ENCODE peak calls at places on chromosomes 4 and X, in four cellular contexts. One of them, this sample, is unnamed.

GRCh38 chr4:8182858-8183725 is 16.0 kb upstream of the SH3TC1 start:
- DNase-seq in fibroblast of lung: peak
- DNase-seq in neuronal stem cell: no peak
- DNase-seq in brain microvascular endothelial cell: peak
- DNase-seq in this sample: peak

GRCh38 chr4:147975902-147976301 is 244.0 kb downstream of the ARHGAP10 start:
- DNase-seq in neuronal stem cell: no peak
- DNase-seq in brain microvascular endothelial cell: peak
- DNase-seq in fibroblast of lung: no peak
- DNase-seq in this sample: no peak

GRCh38 chr4:125710766-125711165 is 396.0 kb downstream of the FAT4 start:
- DNase-seq in brain microvascular endothelial cell: no peak
- DNase-seq in neuronal stem cell: no peak
- DNase-seq in fibroblast of lung: no peak
- DNase-seq in this sample: no peak

GRCh38 chr4:4521069-4521468 is 20.8 kb downstream of the STX18 start:
- DNase-seq in neuronal stem cell: peak
- DNase-seq in brain microvascular endothelial cell: no peak
- DNase-seq in fibroblast of lung: no peak
- DNase-seq in this sample: no peak

GRCh38 chr4:103150677-103151076 is 47.5 kb downstream of the CENPE start:
- DNase-seq in neuronal stem cell: no peak
- DNase-seq in brain microvascular endothelial cell: peak
- DNase-seq in fibroblast of lung: no peak
- DNase-seq in this sample: peak

GRCh38 chr4:128242601-128243000 is 45.0 kb downstream of the PGRMC2 start:
- DNase-seq in fibroblast of lung: no peak
- DNase-seq in neuronal stem cell: no peak
- DNase-seq in brain microvascular endothelial cell: no peak
- DNase-seq in this sample: no peak

GRCh38 chr4:73447701-73448100 is 11.7 kb downstream of the AFP start:
- DNase-seq in brain microvascular endothelial cell: peak
- DNase-seq in fibroblast of lung: peak
- DNase-seq in neuronal stem cell: no peak
- DNase-seq in this sample: no peak

GRCh38 chr4:95283320-95283719 is 265.5 kb downstream of the UNC5C start:
- DNase-seq in neuronal stem cell: no peak
- DNase-seq in fibroblast of lung: no peak
- DNase-seq in brain microvascular endothelial cell: no peak
- DNase-seq in this sample: no peak

GRCh38 chr4:169342906-169343560 is 72.3 kb upstream of the SH3RF1 start:
- DNase-seq in neuronal stem cell: no peak
- DNase-seq in fibroblast of lung: no peak
- DNase-seq in brain microvascular endothelial cell: no peak
- DNase-seq in this sample: no peak

GRCh38 chr4:34198966-34199365 is 2045.3 kb downstream of the ARAP2 start:
- DNase-seq in brain microvascular endothelial cell: no peak
- DNase-seq in fibroblast of lung: no peak
- DNase-seq in neuronal stem cell: no peak
- DNase-seq in this sample: no peak

GRCh38 chr4:8267077-8267476 is 2.5 kb upstream of the HTRA3 start:
- DNase-seq in neuronal stem cell: peak
- DNase-seq in brain microvascular endothelial cell: no peak
- DNase-seq in fibroblast of lung: peak
- DNase-seq in this sample: no peak

GRCh38 chr4:144518181-144518895 is 127.6 kb upstream of the HHIP start:
- DNase-seq in fibroblast of lung: peak
- DNase-seq in neuronal stem cell: peak
- DNase-seq in brain microvascular endothelial cell: peak
- DNase-seq in this sample: no peak

DNA sequence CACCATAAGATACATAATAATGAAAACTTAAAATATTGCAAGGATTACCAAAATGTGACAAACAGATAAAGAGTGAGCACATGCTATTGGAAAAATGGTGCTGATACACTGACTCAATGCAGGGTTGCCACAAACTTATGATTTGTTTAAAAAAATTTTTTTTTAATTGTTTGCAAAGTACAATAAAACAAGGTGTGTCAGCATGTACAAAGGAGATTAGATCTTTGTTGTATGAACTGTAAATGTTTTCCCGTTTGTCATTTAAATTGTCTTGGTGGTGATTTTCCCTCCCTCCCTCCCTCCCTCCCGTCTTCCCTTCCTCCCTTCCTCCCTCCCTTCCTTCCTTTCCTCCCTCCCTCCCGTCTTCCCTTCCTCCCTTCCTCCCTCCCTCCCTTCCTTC is 31.4 kb downstream of the ANXA5 start:
- DNase-seq in neuronal stem cell: no peak
- DNase-seq in fibroblast of lung: no peak
- DNase-seq in brain microvascular endothelial cell: no peak
- DNase-seq in this sample: no peak
- H3K27ac ChIP-seq in neuronal stem cell: no peak
- H3K27ac ChIP-seq in fibroblast of lung: no peak
- H3K27ac ChIP-seq in brain microvascular endothelial cell: no peak
- H3K27ac ChIP-seq in this sample: no peak

DNA sequence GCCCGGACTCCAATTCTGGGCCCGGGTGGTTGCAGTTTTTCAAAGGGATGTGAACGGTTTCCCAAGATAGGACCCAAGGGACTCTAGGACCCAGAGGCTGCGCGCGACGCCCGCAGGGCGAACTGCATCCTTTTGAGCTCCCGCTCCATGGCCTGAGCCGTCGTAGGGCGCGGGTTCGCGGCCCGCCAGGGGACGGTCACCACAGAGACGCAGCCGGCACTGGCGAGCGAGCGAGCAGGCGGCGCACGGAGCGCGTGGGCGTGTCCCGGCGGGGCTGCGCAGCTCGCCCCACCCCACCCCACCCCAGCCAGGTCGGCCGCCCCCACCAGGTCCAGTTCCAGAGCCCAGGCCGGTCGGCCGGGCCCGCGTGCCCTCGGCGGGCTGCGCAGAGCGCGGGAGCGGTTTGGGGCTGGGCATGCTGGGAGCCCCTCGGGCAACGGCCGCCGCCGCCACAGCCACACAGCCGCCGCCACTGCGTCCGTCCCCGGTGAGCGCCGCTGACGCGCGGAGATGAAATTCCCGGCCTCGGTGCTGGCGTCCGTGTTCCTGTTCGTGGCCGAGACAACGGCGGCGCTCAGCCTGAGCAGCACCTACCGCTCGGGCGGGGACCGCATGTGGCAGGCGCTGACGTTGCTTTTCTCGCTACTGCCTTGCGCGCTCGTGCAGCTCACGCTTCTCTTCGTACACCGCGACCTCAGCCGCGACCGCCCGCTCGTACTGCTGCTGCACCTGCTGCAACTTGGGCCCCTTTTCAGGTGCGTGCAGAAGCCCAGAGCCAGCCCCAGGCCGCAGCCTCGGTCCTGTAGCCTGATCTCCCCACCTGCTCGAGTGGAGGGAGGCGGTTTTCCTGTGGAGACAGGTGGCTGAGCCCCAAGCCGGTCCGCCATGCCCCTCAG is at the start of gene XK:
- DNase-seq in brain microvascular endothelial cell: peak
- DNase-seq in fibroblast of lung: peak
- DNase-seq in neuronal stem cell: peak
- DNase-seq in this sample: no peak
- H3K27ac ChIP-seq in brain microvascular endothelial cell: no peak
- H3K27ac ChIP-seq in fibroblast of lung: no peak
- H3K27ac ChIP-seq in neuronal stem cell: no peak
- H3K27ac ChIP-seq in this sample: no peak

GRCh38 chr4:38694330-38694729 is 30.3 kb downstream of the KLF3 start:
- DNase-seq in brain microvascular endothelial cell: no peak
- DNase-seq in neuronal stem cell: no peak
- DNase-seq in fibroblast of lung: no peak
- DNase-seq in this sample: no peak

GRCh38 chr4:38692421-38692820 is 28.4 kb downstream of the KLF3 start:
- DNase-seq in fibroblast of lung: no peak
- DNase-seq in brain microvascular endothelial cell: no peak
- DNase-seq in neuronal stem cell: no peak
- DNase-seq in this sample: no peak

GRCh38 chr4:38688676-38689355 is 24.8 kb downstream of the KLF3 start:
- DNase-seq in fibroblast of lung: no peak
- DNase-seq in brain microvascular endothelial cell: peak
- DNase-seq in neuronal stem cell: no peak
- DNase-seq in this sample: no peak

GRCh38 chr4:38693531-38693930 is 29.5 kb downstream of the KLF3 start:
- DNase-seq in fibroblast of lung: no peak
- DNase-seq in brain microvascular endothelial cell: no peak
- DNase-seq in neuronal stem cell: no peak
- DNase-seq in this sample: no peak

GRCh38 chr4:38691251-38692008 is 27.4 kb downstream of the KLF3 start:
- DNase-seq in neuronal stem cell: no peak
- DNase-seq in fibroblast of lung: peak
- DNase-seq in brain microvascular endothelial cell: no peak
- DNase-seq in this sample: no peak
- H3K27ac ChIP-seq in neuronal stem cell: no peak
- H3K27ac ChIP-seq in fibroblast of lung: no peak
- H3K27ac ChIP-seq in brain microvascular endothelial cell: no peak
- H3K27ac ChIP-seq in this sample: no peak

GRCh38 chr4:186586190-186586589 is 30.8 kb upstream of the MTNR1A start:
- DNase-seq in fibroblast of lung: no peak
- DNase-seq in neuronal stem cell: no peak
- DNase-seq in brain microvascular endothelial cell: peak
- DNase-seq in this sample: no peak
- H3K27ac ChIP-seq in fibroblast of lung: no peak
- H3K27ac ChIP-seq in neuronal stem cell: no peak
- H3K27ac ChIP-seq in brain microvascular endothelial cell: peak
- H3K27ac ChIP-seq in this sample: no peak